ENCODE peak calls at places on chromosomes 16 and 17, in seven cellular contexts. D is right atrium auricular region; F is fibroblast of the aortic adventitia; O is left lung; H is CD4-positive, alpha-beta T cell; K is BE2C; L is AG04450. G is an unnamed sample.

GRCh38 chr17:79948406-79948917 is 87.2 kb downstream of the TBC1D16 start:
- DNase-seq in D (no peak), F (no peak), K (no peak), L (no peak), O (no peak), H (no peak), G (no peak)

GRCh38 chr17:2928294-2928890 is 132.2 kb downstream of the RAP1GAP2 start:
- DNase-seq in L (no peak), O (no peak), K (peak), F (no peak), H (no peak), D (no peak), G (no peak)

GRCh38 chr17:33229499-33229898 is 63.6 kb downstream of the ASIC2 start:
- DNase-seq in H (no peak), L (no peak), O (no peak), D (no peak), K (no peak), F (no peak), G (no peak)

GRCh38 chr17:51230306-51230705 is 29.5 kb downstream of the MBTD1 start:
- DNase-seq in O (no peak), D (no peak), K (no peak), H (no peak), F (no peak), L (no peak), G (no peak)

GRCh38 chr17:916315-916714 is 63.3 kb downstream of the NXN start:
- DNase-seq in O (no peak), H (no peak), K (no peak), F (no peak), D (no peak), L (no peak), G (no peak)

GRCh38 chr17:66522591-66523272 is 220.3 kb downstream of the PRKCA start:
- DNase-seq in L (no peak), O (no peak), K (no peak), H (no peak), D (no peak), F (no peak), G (no peak)

GRCh38 chr16:23635958-23636357 is 5.2 kb downstream of the PALB2 start:
- DNase-seq in O (no peak), D (no peak), L (no peak), H (no peak), F (no peak), K (no peak), G (no peak)

GRCh38 chr17:8884336-8884990 is 17.0 kb upstream of the PIK3R6 start:
- DNase-seq in L (no peak), K (no peak), O (no peak), D (no peak), H (no peak), F (no peak), G (no peak)

GRCh38 chr16:24188143-24188542 is 68.0 kb upstream of the CACNG3 start:
- DNase-seq in K (no peak), O (no peak), L (no peak), D (no peak), F (no peak), H (no peak), G (no peak)

GRCh38 chr17:52762147-52762793 is 603.8 kb upstream of the CA10 start:
- DNase-seq in H (no peak), D (no peak), F (no peak), K (peak), L (no peak), O (no peak), G (no peak)

GRCh38 chr16:85868495-85868894 is 30.5 kb upstream of the IRF8 start:
- DNase-seq in O (no peak), L (no peak), K (no peak), H (no peak), F (no peak), D (no peak), G (no peak)

GRCh38 chr17:4090898-4091297 is 51.9 kb downstream of the ZZEF1 start:
- DNase-seq in H (no peak), K (no peak), O (no peak), D (no peak), L (no peak), F (peak), G (no peak)

GRCh38 chr16:57536306-57537193 is at the start of gene CCDC102A:
- DNase-seq in H (peak), D (peak), O (no peak), L (no peak), K (peak), F (no peak), G (peak)

GRCh38 chr17:9174312-9174711 is 153.0 kb downstream of the NTN1 start:
- DNase-seq in D (no peak), H (no peak), O (no peak), K (no peak), L (no peak), F (no peak), G (no peak)

GRCh38 chr16:86221085-86221484 is 289.2 kb upstream of the FOXF1 start:
- DNase-seq in K (no peak), O (no peak), L (peak), D (no peak), H (no peak), F (peak), G (no peak)

GRCh38 chr17:78697122-78697845 is 84.8 kb downstream of the CYTH1 start:
- DNase-seq in L (no peak), H (no peak), D (no peak), F (peak), K (no peak), O (no peak), G (no peak)

GRCh38 chr16:10601444-10602401 is 21.3 kb upstream of the EMP2 start:
- DNase-seq in D (no peak), L (no peak), O (no peak), F (peak), H (no peak), K (no peak), G (no peak)

GRCh38 chr16:89801800-89802199 is 14.6 kb downstream of the FANCA start:
- DNase-seq in O (peak), F (peak), K (no peak), D (no peak), L (no peak), H (no peak), G (no peak)

GRCh38 chr16:1299012-1299867 is 10.2 kb upstream of the UBE2I start:
- DNase-seq in K (no peak), F (no peak), H (no peak), O (peak), D (no peak), L (no peak), G (no peak)

GRCh38 chr17:15456972-15457722 is 10.3 kb downstream of the CDRT4 start:
- DNase-seq in H (no peak), D (peak), O (no peak), L (peak), F (peak), K (no peak), G (no peak)

GRCh38 chr17:55159251-55159650 is 105.5 kb upstream of the HLF start:
- DNase-seq in H (no peak), D (no peak), F (peak), O (no peak), L (no peak), K (no peak), G (no peak)

GRCh38 chr16:84461029-84461415 is 43.4 kb downstream of the MEAK7 start:
- DNase-seq in D (no peak), K (no peak), H (no peak), O (no peak), F (no peak), L (no peak), G (no peak)

GRCh38 chr17:55814377-55814776 is 63.5 kb downstream of the PCTP start:
- DNase-seq in L (no peak), F (no peak), K (no peak), H (no peak), O (no peak), D (no peak), G (no peak)

GRCh38 chr17:19986941-19987714 is 9.5 kb upstream of the AKAP10 start:
- DNase-seq in H (no peak), L (no peak), K (no peak), O (no peak), D (peak), F (no peak), G (no peak)

GRCh38 chr17:47981462-47981861 is 10.5 kb downstream of the CDK5RAP3 start:
- DNase-seq in F (no peak), L (no peak), H (no peak), K (no peak), O (no peak), D (no peak), G (no peak)

GRCh38 chr17:32731556-32732295 is 145.2 kb downstream of the MYO1D start:
- DNase-seq in L (no peak), O (no peak), D (no peak), F (no peak), K (peak), H (no peak), G (no peak)

GRCh38 chr17:11744696-11745095 is 146.4 kb downstream of the DNAH9 start:
- DNase-seq in L (no peak), K (no peak), F (no peak), O (no peak), H (no peak), D (no peak), G (no peak)

GRCh38 chr16:4611337-4612023 is 3.2 kb downstream of the UBALD1 start:
- DNase-seq in H (no peak), D (no peak), O (peak), L (no peak), F (no peak), K (no peak), G (no peak)

GRCh38 chr16:4613636-4614570 is 785 bp downstream of the UBALD1 start:
- DNase-seq in K (peak), O (peak), L (no peak), H (peak), D (no peak), F (peak), G (peak)

GRCh38 chr16:4610011-4611005 is 4.4 kb downstream of the UBALD1 start:
- DNase-seq in O (no peak), D (no peak), F (no peak), H (no peak), L (no peak), K (no peak), G (no peak)

GRCh38 chr16:4612977-4613635 is 1.6 kb downstream of the UBALD1 start:
- DNase-seq in L (no peak), H (no peak), K (no peak), D (no peak), F (peak), O (no peak), G (no peak)

GRCh38 chr16:4612474-4612931 is 2.2 kb downstream of the UBALD1 start:
- DNase-seq in O (no peak), L (no peak), H (no peak), F (no peak), K (peak), D (no peak), G (no peak)
- TF ChIP-seq CTCF in O (no peak), L (peak), H (no peak), F (no peak), K (peak), D (no peak), G (no peak)

DNA sequence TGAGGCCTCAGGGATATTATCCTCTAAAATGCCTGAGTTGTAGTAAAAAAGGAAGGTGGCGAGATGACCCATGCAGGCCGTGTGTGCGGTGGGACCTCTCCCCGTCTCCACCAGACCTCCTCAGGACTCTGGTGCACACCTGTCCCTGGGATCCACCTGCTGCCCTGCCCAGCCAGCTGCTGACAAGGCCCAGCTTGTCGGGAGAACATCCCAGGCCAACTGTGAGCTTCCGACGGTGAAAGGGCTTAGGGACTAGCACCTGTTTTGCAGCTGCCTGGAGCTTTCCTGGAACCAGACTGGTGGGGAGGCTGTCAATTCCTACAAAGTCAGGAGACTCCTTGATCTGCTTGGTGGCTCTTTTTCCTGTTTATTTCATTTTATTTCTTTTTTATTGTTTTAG is 11.6 kb downstream of the IL34 start:
- DNase-seq in F (no peak), O (no peak), H (no peak), L (no peak), K (no peak), D (no peak), G (no peak)
- TF ChIP-seq CTCF in F (no peak), O (no peak), H (no peak), L (no peak), K (no peak), D (no peak), G (no peak)

DNA sequence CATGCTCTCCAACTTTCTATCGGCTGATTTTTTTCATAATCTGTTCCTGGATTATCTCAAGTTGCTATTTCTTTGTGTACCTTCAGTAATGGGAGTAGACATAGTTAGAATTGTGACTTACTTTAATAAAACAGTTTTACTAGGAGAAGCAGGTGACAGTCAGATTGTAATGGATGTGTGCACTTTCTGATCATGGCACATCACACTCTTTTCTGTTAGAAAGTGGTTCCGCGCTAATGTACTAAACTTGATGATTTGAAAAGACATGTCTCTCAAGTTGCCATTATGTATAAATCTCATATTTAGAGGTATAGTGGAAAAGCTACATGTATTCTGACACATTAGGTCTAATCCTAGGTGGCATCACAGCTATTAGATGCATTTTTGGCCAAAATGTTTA is 121.3 kb upstream of the CDH8 start:
- DNase-seq in F (no peak), K (no peak), L (no peak), O (no peak), H (no peak), D (no peak), G (no peak)
- TF ChIP-seq CTCF in F (no peak), K (no peak), L (no peak), O (no peak), H (no peak), D (no peak), G (no peak)

GRCh38 chr17:72624652-72625051 is 467.8 kb downstream of the SLC39A11 start:
- DNase-seq in F (no peak), H (no peak), O (no peak), L (no peak), D (no peak), K (no peak), G (no peak)
- TF ChIP-seq CTCF in F (no peak), H (no peak), O (no peak), L (no peak), D (no peak), K (no peak), G (no peak)

DNA sequence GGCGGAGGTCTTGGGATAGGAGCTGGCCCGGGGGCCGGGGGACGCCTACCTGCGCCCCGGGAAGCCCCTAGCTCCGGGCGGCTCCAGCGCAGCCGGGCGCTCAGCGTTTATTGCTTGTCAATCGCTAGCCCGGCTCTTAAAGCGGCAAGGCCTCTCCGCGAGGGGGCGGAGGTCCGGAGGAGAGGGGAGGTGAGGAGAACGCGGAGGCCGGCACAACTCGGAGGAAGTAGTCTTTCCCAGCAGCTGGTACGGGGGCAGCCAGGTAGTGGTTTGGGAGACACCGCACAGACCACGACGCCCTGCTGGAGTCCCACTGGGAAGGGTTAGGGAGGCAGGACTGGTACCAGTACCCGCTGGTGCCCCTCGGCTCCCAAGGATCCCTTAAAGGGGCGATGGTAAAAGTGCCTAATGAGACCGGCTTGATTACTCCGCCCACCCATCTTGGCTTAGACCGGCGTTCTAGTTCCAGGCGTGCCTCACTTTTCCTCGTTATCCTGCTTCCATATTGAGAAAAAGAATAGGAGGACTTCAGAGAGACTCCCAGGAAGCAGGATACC is at the start of gene MPP2:
- DNase-seq in D (peak), H (peak), F (peak), K (peak), L (peak), O (peak), G (peak)
- TF ChIP-seq CTCF in D (peak), H (peak), F (peak), K (no peak), L (peak), O (no peak), G (no peak)

GRCh38 chr17:63609820-63610573 is 9.3 kb downstream of the TACO1 start:
- DNase-seq in F (no peak), H (no peak), K (no peak), L (no peak), O (no peak), D (no peak), G (no peak)

GRCh38 chr17:63613663-63614062 is 8.6 kb upstream of the MAP3K3 start:
- DNase-seq in F (no peak), D (peak), H (no peak), O (no peak), L (no peak), K (no peak), G (no peak)

GRCh38 chr17:63610854-63611253 is 10.2 kb downstream of the TACO1 start:
- DNase-seq in L (no peak), D (no peak), K (no peak), O (no peak), F (no peak), H (no peak), G (no peak)

DNA sequence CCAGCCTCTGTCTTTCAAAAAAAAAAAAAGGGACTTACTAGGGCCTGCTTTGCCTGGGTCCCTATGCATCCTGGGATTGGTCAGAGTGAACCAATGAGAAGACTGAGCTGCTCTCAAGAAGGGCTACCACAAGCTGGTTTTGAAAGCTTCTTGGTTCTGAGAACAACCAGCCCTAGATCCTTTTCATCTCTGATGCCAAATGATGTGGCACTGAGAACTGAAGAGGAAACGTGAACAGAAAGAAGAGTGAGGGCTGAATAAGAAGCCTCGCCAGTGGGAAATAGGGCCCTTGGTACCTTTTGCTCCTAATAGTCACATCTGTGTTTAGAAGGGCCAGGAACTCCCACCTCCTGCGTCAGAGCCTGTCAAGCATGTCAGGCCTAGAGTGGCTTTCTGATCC is 10.7 kb downstream of the TACO1 start:
- DNase-seq in O (no peak), L (no peak), H (no peak), D (no peak), F (no peak), K (no peak), G (no peak)
- TF ChIP-seq CTCF in O (no peak), L (no peak), H (no peak), D (no peak), F (no peak), K (no peak), G (no peak)

GRCh38 chr16:81204794-81205680 is 33.5 kb upstream of the BCO1 start:
- DNase-seq in F (peak), K (peak), H (peak), D (peak), O (no peak), L (peak), G (peak)
- TF ChIP-seq CTCF in F (peak), K (peak), H (peak), D (peak), O (peak), L (peak), G (peak)

G was measured in neural crest cell.